ENCODE peak calls at places on chromosome 3, in ten cellular contexts. U is naive thymus-derived CD4-positive, alpha-beta T cell; P is OCI-LY7; S is right cardiac atrium; N is IMR-90; E is endodermal cell; Q is stomach; T is lower lobe of right lung; G is esophagus muscularis mucosa; Y is vagina. V is an unnamed sample.

GRCh38 chr3:127760361-127760760 is 62.0 kb downstream of the MGLL start:
- DNase-seq in G (no peak), U (no peak), P (no peak), Y (no peak), T (no peak), S (peak; percentile 84), N (no peak), E (no peak), Q (no peak), V (no peak)

GRCh38 chr3:114331007-114331406 is 37.2 kb downstream of the TIGIT start:
- DNase-seq in T (no peak), E (no peak), P (no peak), S (no peak), U (no peak), Y (no peak), Q (no peak), G (no peak), N (no peak), V (no peak)

GRCh38 chr3:150759947-150760346 is 3.0 kb downstream of the SIAH2 start:
- DNase-seq in Q (no peak), E (no peak), T (no peak), N (no peak), U (no peak), Y (no peak), S (no peak), P (no peak), G (no peak), V (no peak)

GRCh38 chr3:105868450-105868744 is 415 bp downstream of the CBLB start:
- DNase-seq in P (no peak), U (no peak), E (peak; percentile 85), N (peak; percentile 52), S (peak; percentile 86), Y (peak; percentile 89), Q (peak; percentile 61), G (peak; percentile 93), T (peak; percentile 82), V (peak; percentile 79)

GRCh38 chr3:64150527-64151238 is 74.6 kb downstream of the PRICKLE2 start:
- DNase-seq in S (peak; percentile 72), E (no peak), Y (no peak), G (no peak), N (peak; percentile 99), U (no peak), T (peak; percentile 86), P (no peak), Q (peak; percentile 84), V (peak; percentile 60)

GRCh38 chr3:43879166-43879565 is 188.4 kb downstream of the ABHD5 start:
- DNase-seq in T (no peak), S (no peak), P (peak; percentile 73), N (no peak), Q (peak; percentile 31), Y (no peak), G (no peak), U (no peak), E (peak; percentile 94), V (no peak)

GRCh38 chr3:141578197-141578596 is 91.4 kb downstream of the RASA2 start:
- DNase-seq in Y (no peak), U (no peak), E (no peak), Q (no peak), G (no peak), S (no peak), P (no peak), T (no peak), N (peak; percentile 80), V (no peak)

GRCh38 chr3:111215481-111215880 is 143.9 kb downstream of the NECTIN3 start:
- DNase-seq in Q (no peak), E (no peak), P (no peak), T (no peak), U (no peak), Y (no peak), S (no peak), G (no peak), N (peak; percentile 47), V (no peak)

GRCh38 chr3:178297204-178297603 is 239.0 kb upstream of the KCNMB2 start:
- DNase-seq in N (no peak), P (no peak), E (no peak), Y (no peak), S (no peak), Q (no peak), G (no peak), U (no peak), T (no peak), V (no peak)

GRCh38 chr3:71127463-71128243 is 455.9 kb downstream of the FOXP1 start:
- DNase-seq in Q (no peak), G (no peak), N (peak; percentile 86), T (no peak), P (peak; percentile 44), Y (no peak), S (no peak), E (no peak), U (peak; percentile 33), V (no peak)

GRCh38 chr3:126181398-126181725 is 976 bp upstream of the ALDH1L1 start:
- DNase-seq in E (no peak), N (no peak), G (peak; percentile 77), P (no peak), U (no peak), Q (no peak), S (no peak), Y (no peak), T (no peak), V (no peak)
- H3K4me3 ChIP-seq in E (peak overlapping the region; percentile 79), N (no peak overlapping the region), G (peak overlapping the region; percentile 79), P (no peak overlapping the region), U (no peak overlapping the region), Q (peak overlapping the region; percentile 47), S (no peak overlapping the region), Y (peak overlapping the region; percentile 47), T (peak overlapping the region; percentile 55), V (no peak overlapping the region)

DNA sequence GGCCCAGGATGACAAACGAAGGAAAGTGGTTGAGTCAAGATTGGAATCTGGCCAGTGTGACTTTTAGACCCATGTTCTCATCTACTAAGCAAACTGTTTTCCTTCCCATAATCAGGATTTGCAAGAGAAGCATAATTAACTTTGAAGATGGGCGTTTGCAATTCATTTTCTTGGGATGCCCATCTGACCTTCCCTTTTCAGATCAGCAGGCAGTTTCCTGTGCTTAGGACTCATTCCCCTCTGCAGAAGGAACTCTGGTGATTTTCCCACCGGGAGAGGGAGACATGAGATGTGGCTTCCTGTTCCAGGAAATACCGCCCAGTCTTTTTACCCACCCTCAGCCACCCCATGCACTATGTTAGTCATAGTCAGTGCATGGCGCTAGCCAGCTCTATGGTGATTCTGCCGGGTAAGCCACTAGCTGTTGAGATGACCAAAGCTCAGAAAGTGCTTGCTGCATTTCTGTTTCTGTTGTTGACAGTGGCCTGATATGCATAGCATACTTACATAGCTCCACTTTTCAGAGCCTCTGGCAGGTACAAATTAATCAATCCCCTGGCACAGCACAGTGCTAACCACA is 129.4 kb downstream of the VGLL4 start:
- DNase-seq in G (no peak), Y (no peak), E (no peak), Q (peak; percentile 48), T (no peak), P (no peak), N (peak; percentile 92), S (peak; percentile 68), U (no peak), V (no peak)
- H3K4me3 ChIP-seq in G (no peak overlapping the region), Y (no peak overlapping the region), E (no peak overlapping the region), Q (no peak overlapping the region), T (no peak overlapping the region), P (no peak overlapping the region), N (no peak overlapping the region), S (no peak overlapping the region), U (no peak overlapping the region), V (no peak overlapping the region)

DNA sequence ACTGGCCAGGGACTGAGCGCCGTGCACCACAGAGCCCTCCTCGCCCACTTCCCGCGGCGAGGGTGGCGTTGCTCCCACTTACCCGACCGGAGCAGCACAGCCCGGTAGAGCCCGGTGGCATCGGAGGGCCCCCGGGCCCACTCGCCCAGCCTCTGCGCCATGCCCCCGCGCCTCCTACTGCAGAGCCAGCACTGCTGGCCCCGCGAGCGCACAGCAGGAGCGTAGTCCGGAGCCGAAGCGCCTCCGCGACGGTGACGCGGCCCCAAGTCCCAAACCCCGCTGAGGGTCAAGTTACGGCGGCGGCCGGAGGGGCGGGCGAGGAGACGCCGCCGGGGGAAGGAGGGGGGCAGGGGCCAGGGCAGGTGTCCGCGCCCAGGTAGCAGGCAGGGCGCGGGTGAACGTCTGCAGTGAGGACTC is 9.6 kb upstream of the FAM107A start:
- DNase-seq in P (no peak), T (no peak), U (no peak), N (no peak), G (no peak), Q (no peak), E (peak; percentile 88), Y (no peak), S (no peak), V (no peak)
- H3K4me3 ChIP-seq in P (no peak overlapping the region), T (no peak overlapping the region), U (no peak overlapping the region), N (no peak overlapping the region), G (peak overlapping the region; percentile 24), Q (peak overlapping the region; percentile 9), E (peak overlapping the region; percentile 45), Y (peak overlapping the region; percentile 30), S (no peak overlapping the region), V (peak overlapping the region; percentile 19)

GRCh38 chr3:138946554-138947302 is at the start of the genes FOXL2 and FOXL2NB:
- DNase-seq in E (peak; percentile 90), Y (no peak), S (peak; percentile 81), U (no peak), N (peak; percentile 48), Q (no peak), P (no peak), G (no peak), T (no peak), V (no peak)

GRCh38 chr3:138943724-138944131 is 3.2 kb downstream of the FOXL2 start:
- DNase-seq in E (peak; percentile 60), S (no peak), N (no peak), U (no peak), Y (no peak), G (no peak), P (no peak), Q (no peak), T (no peak), V (no peak)

GRCh38 chr3:138945646-138946553 is 1.0 kb downstream of the FOXL2 start:
- DNase-seq in Q (peak; percentile 26), E (peak; percentile 86), S (no peak), T (no peak), G (no peak), Y (no peak), N (peak; percentile 23), U (no peak), P (no peak), V (no peak)

GRCh38 chr3:138944136-138944658 is 2.7 kb downstream of the FOXL2 start:
- DNase-seq in G (no peak), T (no peak), P (no peak), N (no peak), Y (no peak), S (no peak), E (peak; percentile 79), Q (no peak), U (no peak), V (no peak)

DNA sequence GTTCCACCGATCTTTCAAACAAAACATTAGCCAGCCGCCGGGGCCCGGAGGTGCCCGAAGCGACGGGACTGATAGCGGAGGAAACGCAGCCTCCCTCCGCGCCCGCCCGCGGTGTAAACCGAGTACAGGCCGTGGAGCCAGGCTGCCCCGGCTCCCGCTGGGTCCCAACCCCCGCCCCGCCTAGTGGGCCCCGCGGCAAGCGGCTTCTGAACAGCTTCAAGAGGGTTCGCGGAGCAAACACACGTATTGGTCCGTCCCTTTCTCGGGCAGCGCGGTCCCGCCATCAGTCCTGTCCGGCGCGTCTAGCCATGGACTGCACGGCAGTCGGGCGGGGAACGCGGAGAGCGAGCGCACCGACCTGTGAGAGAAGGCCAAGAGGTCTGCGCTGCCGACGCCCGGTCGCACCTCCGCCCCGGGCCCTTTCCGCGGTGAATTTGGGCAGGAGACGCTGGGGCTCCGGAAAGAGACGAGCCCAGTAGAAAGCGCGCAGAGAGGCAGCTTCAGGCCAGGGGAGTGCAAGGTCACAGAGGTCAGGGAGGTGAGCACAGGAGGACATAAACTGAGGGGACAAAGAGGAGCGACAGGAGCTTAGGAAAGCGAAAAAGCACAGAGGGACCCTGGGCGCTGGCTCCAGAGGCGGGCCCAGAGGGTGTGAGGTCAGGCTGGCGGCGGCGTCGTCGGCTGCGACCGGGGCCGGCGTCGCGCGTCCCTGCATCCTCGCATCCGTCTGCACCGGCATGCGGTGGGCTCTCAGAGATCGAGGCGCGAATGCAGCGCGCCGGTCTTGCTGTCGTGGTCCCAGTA is 1.9 kb downstream of the FOXL2 start:
- DNase-seq in P (no peak), Y (no peak), N (no peak), G (no peak), E (peak; percentile 89), T (no peak), U (no peak), Q (no peak), S (no peak), V (peak; percentile 58)
- H3K4me3 ChIP-seq in P (no peak overlapping the region), Y (peak overlapping the region; percentile 59), N (no peak overlapping the region), G (peak overlapping the region; percentile 61), E (peak overlapping the region; percentile 29), T (peak overlapping the region; percentile 38), U (peak overlapping the region; percentile 30), Q (peak overlapping the region; percentile 20), S (peak overlapping the region; percentile 46), V (peak overlapping the region; percentile 22)

V was measured in Peyer's patch.